ENCODE peak calls at places on chromosome 3, in seven cellular contexts. Y, G, U, K, Q, P and F are unnamed samples. For H3K27me3, the result is how much of the 10 kb centered on the place peaks cover.

GRCh38 chr3:20104167-20104661 is 64.0 kb downstream of the KAT2B start:
- DNase-seq in Y (no peak), G (peak), U (no peak), K (no peak), Q (no peak), P (no peak), F (no peak)

GRCh38 chr3:169535584-169535983 is 127.9 kb downstream of the MECOM start:
- DNase-seq in Y (no peak), G (no peak), U (no peak), K (no peak), Q (no peak), P (no peak), F (no peak)

GRCh38 chr3:66938338-66938963 is 59.7 kb upstream of the KBTBD8 start:
- DNase-seq in Y (no peak), G (peak), U (peak), K (peak), Q (no peak), P (no peak), F (no peak)

GRCh38 chr3:187975571-187976360 is 178.2 kb upstream of the LPP start:
- DNase-seq in Y (no peak), G (no peak), U (no peak), K (no peak), Q (no peak), P (no peak), F (no peak)

GRCh38 chr3:116085456-116085855 is 359.8 kb downstream of the LSAMP start:
- DNase-seq in Y (no peak), G (no peak), U (no peak), K (no peak), Q (no peak), P (no peak), F (no peak)

GRCh38 chr3:135869439-135870105 is 96.0 kb upstream of the PPP2R3A start:
- DNase-seq in Y (no peak), G (no peak), U (no peak), K (no peak), Q (no peak), P (no peak), F (no peak)

GRCh38 chr3:141380279-141380678 is 12.0 kb downstream of the ZBTB38 start:
- DNase-seq in Y (no peak), G (no peak), U (no peak), K (no peak), Q (no peak), P (no peak), F (no peak)

GRCh38 chr3:138132239-138132638 is at the start of gene A4GNT:
- DNase-seq in Y (no peak), G (no peak), U (no peak), K (no peak), Q (no peak), P (no peak), F (no peak)

GRCh38 chr3:101383156-101383575 is 62.8 kb upstream of the IMPG2 start:
- DNase-seq in Y (peak), G (no peak), U (peak), K (no peak), Q (no peak), P (no peak), F (no peak)

GRCh38 chr3:59980576-59980975 is 930.8 kb upstream of the CFAP20DC start:
- DNase-seq in Y (no peak), G (no peak), U (no peak), K (no peak), Q (no peak), P (no peak), F (no peak)

GRCh38 chr3:101687142-101687931 is 819 bp upstream of the RPL24 start:
- DNase-seq in Y (no peak), G (no peak), U (peak), K (no peak), Q (no peak), P (peak), F (no peak)

GRCh38 chr3:93843981-93844380 is 129.7 kb downstream of the PROS1 start:
- DNase-seq in Y (no peak), G (no peak), U (peak), K (no peak), Q (no peak), P (no peak), F (no peak)

GRCh38 chr3:23685484-23686258 is 120.1 kb upstream of the UBE2E1 start:
- DNase-seq in Y (peak), G (peak), U (peak), K (no peak), Q (peak), P (no peak), F (no peak)

GRCh38 chr3:57896046-57896445 is 112.2 kb upstream of the FLNB start:
- DNase-seq in Y (no peak), G (no peak), U (no peak), K (no peak), Q (no peak), P (no peak), F (no peak)

GRCh38 chr3:73384091-73384906 is 240.4 kb downstream of the PDZRN3 start:
- DNase-seq in Y (no peak), G (no peak), U (no peak), K (no peak), Q (no peak), P (no peak), F (no peak)

GRCh38 chr3:355622-356021 is 159.1 kb downstream of the CHL1 start:
- DNase-seq in Y (peak), G (peak), U (no peak), K (no peak), Q (peak), P (no peak), F (no peak)

GRCh38 chr3:176872771-176873209 is 324.5 kb downstream of the TBL1XR1 start:
- DNase-seq in Y (no peak), G (peak), U (peak), K (peak), Q (no peak), P (no peak), F (no peak)

GRCh38 chr3:16200411-16200810 is 25.9 kb downstream of the GALNT15 start:
- DNase-seq in Y (no peak), G (no peak), U (no peak), K (no peak), Q (no peak), P (no peak), F (peak)

GRCh38 chr3:55658297-55659022 is 171.4 kb upstream of the WNT5A start:
- DNase-seq in Y (no peak), G (no peak), U (no peak), K (no peak), Q (no peak), P (no peak), F (no peak)

GRCh38 chr3:41434781-41435180 is 235.5 kb downstream of the CTNNB1 start:
- DNase-seq in Y (no peak), G (no peak), U (no peak), K (no peak), Q (no peak), P (no peak), F (no peak)

GRCh38 chr3:194640829-194641228 is 7.6 kb upstream of the TMEM44 start:
- DNase-seq in Y (no peak), G (no peak), U (peak), K (no peak), Q (no peak), P (no peak), F (no peak)

GRCh38 chr3:117019082-117019713 is 309.6 kb downstream of the TUSC7 start:
- DNase-seq in Y (peak), G (peak), U (peak), K (peak), Q (peak), P (no peak), F (no peak)

GRCh38 chr3:27022096-27022761 is 347.0 kb downstream of the NEK10 start:
- DNase-seq in Y (no peak), G (no peak), U (no peak), K (no peak), Q (no peak), P (no peak), F (no peak)

GRCh38 chr3:197302696-197303341 is 4.4 kb upstream of the DLG1 start:
- DNase-seq in Y (no peak), G (no peak), U (no peak), K (no peak), Q (no peak), P (no peak), F (no peak)

GRCh38 chr3:82353281-82354171 is 592.1 kb upstream of the GBE1 start:
- DNase-seq in Y (peak), G (no peak), U (no peak), K (peak), Q (no peak), P (no peak), F (peak)

GRCh38 chr3:138513073-138513843 is 78.8 kb downstream of the ESYT3 start:
- DNase-seq in Y (no peak), G (no peak), U (no peak), K (no peak), Q (no peak), P (no peak), F (peak)

GRCh38 chr3:47613723-47614122 is 35.1 kb upstream of the CSPG5 start:
- DNase-seq in Y (no peak), G (no peak), U (no peak), K (no peak), Q (no peak), P (no peak), F (no peak)

GRCh38 chr3:47612178-47612577 is 33.5 kb upstream of the CSPG5 start:
- DNase-seq in Y (no peak), G (no peak), U (peak), K (no peak), Q (no peak), P (no peak), F (no peak)

GRCh38 chr3:47610572-47610971 is 31.9 kb upstream of the CSPG5 start:
- DNase-seq in Y (no peak), G (no peak), U (no peak), K (no peak), Q (no peak), P (no peak), F (no peak)

GRCh38 chr3:47612879-47613278 is 34.2 kb upstream of the CSPG5 start:
- DNase-seq in Y (no peak), G (no peak), U (no peak), K (no peak), Q (no peak), P (no peak), F (no peak)

DNA sequence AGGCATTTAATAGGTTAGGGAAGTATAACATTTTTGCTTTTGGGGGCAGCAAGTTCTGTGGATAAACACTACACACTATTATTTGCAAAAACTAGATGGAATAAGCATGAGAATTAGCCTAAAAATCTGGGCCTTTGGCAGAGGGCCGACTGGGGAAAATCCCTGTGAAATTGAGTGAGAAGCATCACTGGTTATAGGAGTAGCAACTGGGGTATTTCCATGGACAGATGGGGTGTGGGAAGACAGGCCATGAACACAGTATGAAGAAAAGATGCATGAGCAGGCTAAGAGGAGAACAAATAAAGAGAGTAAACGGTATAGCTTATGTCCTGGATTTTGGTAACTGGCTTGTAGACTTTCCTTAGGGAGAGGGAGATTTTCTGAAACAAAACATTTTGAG is 32.9 kb upstream of the CSPG5 start:
- DNase-seq in Y (no peak), G (no peak), U (no peak), K (no peak), Q (no peak), P (no peak), F (no peak)
- H3K27ac ChIP-seq in Y (no peak), G (peak), U (no peak), K (no peak), Q (peak), P (peak), F (no peak)

GRCh38 chr3:113287818-113288648 is 76.7 kb downstream of the BOC start:
- DNase-seq in Y (peak), G (peak), U (peak), K (no peak), Q (peak), P (no peak), F (no peak)
- TF ChIP-seq POLR2A in Y (no peak), G (no peak), U (no peak), K (no peak), Q (no peak), P (no peak), F (no peak)

DNA sequence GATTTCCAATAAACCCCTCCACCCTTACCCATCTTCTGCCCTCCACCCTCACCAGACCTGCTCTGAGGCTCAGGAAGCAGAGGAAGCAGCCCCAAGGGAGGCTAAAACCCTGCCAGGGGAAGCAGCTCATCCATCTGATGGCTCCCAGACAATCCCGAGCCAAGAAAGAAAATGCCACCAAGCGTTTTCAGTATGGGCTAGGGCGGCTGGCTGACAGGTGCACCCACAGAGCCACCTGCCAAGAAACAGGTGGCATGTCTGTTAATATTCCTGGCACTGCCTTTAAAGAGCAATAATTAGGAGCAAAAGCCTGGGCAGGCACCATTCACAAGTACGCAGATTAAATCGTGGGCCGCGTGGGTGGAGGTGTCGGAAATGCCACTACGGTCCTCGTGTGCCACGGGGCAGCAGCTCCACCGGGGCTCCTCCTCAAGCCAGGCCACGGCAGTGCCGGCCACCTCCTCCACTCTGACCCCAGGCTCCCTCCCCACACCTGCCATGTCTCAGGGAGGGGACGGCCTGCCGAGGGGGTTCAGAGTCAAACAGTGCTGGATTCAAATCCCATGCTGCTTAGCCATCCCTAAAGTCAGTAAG is 23.9 kb upstream of the GRIP2 start:
- DNase-seq in Y (no peak), G (no peak), U (no peak), K (no peak), Q (no peak), P (no peak), F (no peak)
- H3K27me3 ChIP-seq in Y (under half), G (under half), U (half or more), K (under half), Q (under half), P (under half), F (under half)

GRCh38 chr3:98917608-98918007 is 16.1 kb upstream of the DCBLD2 start:
- DNase-seq in Y (no peak), G (no peak), U (no peak), K (no peak), Q (no peak), P (no peak), F (no peak)

GRCh38 chr3:98921957-98922356 is 20.5 kb upstream of the DCBLD2 start:
- DNase-seq in Y (no peak), G (no peak), U (no peak), K (no peak), Q (no peak), P (no peak), F (no peak)

GRCh38 chr3:98914210-98915080 is 12.9 kb upstream of the DCBLD2 start:
- DNase-seq in Y (no peak), G (no peak), U (no peak), K (peak), Q (no peak), P (no peak), F (no peak)

GRCh38 chr3:98918586-98918985 is 17.1 kb upstream of the DCBLD2 start:
- DNase-seq in Y (no peak), G (no peak), U (no peak), K (no peak), Q (no peak), P (no peak), F (no peak)

GRCh38 chr3:98920166-98920565 is 18.7 kb upstream of the DCBLD2 start:
- DNase-seq in Y (no peak), G (no peak), U (no peak), K (no peak), Q (no peak), P (no peak), F (no peak)
- H3K27ac ChIP-seq in Y (no peak), G (no peak), U (no peak), K (no peak), Q (no peak), P (no peak), F (no peak)

GRCh38 chr3:107522510-107523360 is at the start of gene BBX:
- DNase-seq in Y (peak), G (peak), U (peak), K (peak), Q (peak), P (peak), F (peak)
- TF ChIP-seq POLR2A in Y (peak), G (peak), U (peak), K (peak), Q (peak), P (no peak), F (no peak)

DNA sequence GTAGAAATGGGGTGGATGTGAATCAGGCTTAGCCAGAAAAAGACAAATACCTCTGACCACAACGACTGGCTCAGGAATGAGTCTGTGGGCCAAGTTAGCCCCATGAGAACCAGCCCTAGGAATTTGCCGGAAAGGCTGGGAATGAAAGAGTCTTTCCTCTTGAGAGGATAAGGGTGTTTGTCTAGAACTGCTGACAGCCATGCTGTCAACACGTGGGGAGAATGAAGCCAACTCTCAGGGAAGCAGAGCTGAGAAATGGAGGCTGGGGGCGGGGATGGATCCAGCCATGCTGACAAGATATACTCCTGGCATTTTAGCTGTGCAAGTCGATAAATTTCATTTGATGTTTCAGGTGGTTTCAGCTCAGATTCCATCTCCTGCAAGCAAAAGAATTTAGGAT is 10.6 kb upstream of the SLC6A1 start:
- DNase-seq in Y (no peak), G (no peak), U (no peak), K (no peak), Q (no peak), P (no peak), F (no peak)
- H3K27me3 ChIP-seq in Y (under half), G (under half), U (under half), K (under half), Q (under half), P (under half), F (under half)

DNA sequence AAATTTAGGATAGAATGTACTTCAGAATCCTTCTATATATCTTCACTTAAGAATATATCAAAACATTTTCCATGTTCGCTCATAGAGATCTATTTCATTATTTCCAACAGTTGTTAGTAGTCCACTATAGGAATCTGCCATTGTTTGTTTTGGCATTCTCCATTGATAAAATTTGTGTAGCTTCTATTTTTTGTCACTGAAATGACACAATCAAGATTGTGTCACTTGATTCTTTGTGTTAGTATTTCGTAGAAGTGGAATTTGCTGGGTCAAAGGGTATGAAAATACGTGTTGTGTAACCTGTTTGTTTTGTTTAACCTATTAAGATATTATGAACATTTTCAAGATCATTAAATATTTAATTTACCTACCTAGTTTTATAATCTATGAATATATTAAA is 15.9 kb upstream of the GPR156 start:
- DNase-seq in Y (no peak), G (no peak), U (no peak), K (no peak), Q (no peak), P (no peak), F (no peak)
- H3K27ac ChIP-seq in Y (no peak), G (no peak), U (no peak), K (no peak), Q (no peak), P (no peak), F (no peak)

GRCh38 chr3:185705498-185705897 is 119.3 kb downstream of the IGF2BP2 start:
- DNase-seq in Y (no peak), G (no peak), U (no peak), K (no peak), Q (no peak), P (no peak), F (no peak)

GRCh38 chr3:185702564-185703225 is 116.6 kb downstream of the SENP2 start:
- DNase-seq in Y (no peak), G (peak), U (peak), K (no peak), Q (no peak), P (no peak), F (no peak)

GRCh38 chr3:185699927-185700326 is 113.8 kb downstream of the SENP2 start:
- DNase-seq in Y (no peak), G (no peak), U (no peak), K (no peak), Q (no peak), P (no peak), F (no peak)

GRCh38 chr3:185696039-185696438 is 109.9 kb downstream of the SENP2 start:
- DNase-seq in Y (no peak), G (no peak), U (no peak), K (no peak), Q (no peak), P (no peak), F (no peak)

GRCh38 chr3:185701891-185702563 is 115.9 kb downstream of the SENP2 start:
- DNase-seq in Y (no peak), G (no peak), U (peak), K (no peak), Q (no peak), P (no peak), F (no peak)
- TF ChIP-seq POLR2A in Y (no peak), G (no peak), U (no peak), K (no peak), Q (no peak), P (no peak), F (no peak)